ENCODE peak calls at places on chromosomes 2 and 18, in ten cellular contexts. N is mesenchymal stem cell; C is stimulated activated CD8-positive, alpha-beta memory T cell treated with anti-CD3 and anti-CD28 coated beads, Interleukin-15, amount 100 ng/mL, for 48 hours; K is activated naive CD4-positive, alpha-beta T cell; U is RCC 7860; F is right cardiac atrium; Y is stimulated activated CD4-positive, alpha-beta T cell treated with anti-CD3 and anti-CD28 coated beads, Interleukin-2, amount 100 ng/mL, for 24 hours; T is fibroblast of lung; M is ovary; J is D341Med. L is an unnamed sample.

GRCh38 chr2:108919571-108920373 is 69.2 kb downstream of the EDAR start:
- DNase-seq in N (no peak), C (no peak), K (no peak), U (no peak), F (no peak), Y (no peak), T (no peak), M (no peak), J (no peak), L (no peak)

GRCh38 chr18:26656944-26657536 is 108.7 kb upstream of the KCTD1 start:
- DNase-seq in N (peak; percentile 67), C (no peak), K (no peak), U (peak; percentile 9), F (peak; percentile 95), Y (peak; percentile 33), T (peak; percentile 61), M (peak; percentile 84), J (peak; percentile 84), L (no peak)

GRCh38 chr2:120422761-120423160 is 76.8 kb downstream of the INHBB start:
- DNase-seq in N (no peak), C (no peak), K (no peak), U (no peak), F (no peak), Y (no peak), T (no peak), M (no peak), J (no peak), L (no peak)

GRCh38 chr18:8424917-8425725 is 184.1 kb upstream of the RAB12 start:
- DNase-seq in N (peak; percentile 91), C (no peak), K (no peak), U (peak; percentile 92), F (no peak), Y (no peak), T (peak; percentile 16), M (no peak), J (no peak), L (no peak)

GRCh38 chr2:160203007-160203406 is 2.9 kb upstream of the ITGB6 start:
- DNase-seq in N (no peak), C (no peak), K (no peak), U (no peak), F (no peak), Y (no peak), T (no peak), M (no peak), J (no peak), L (no peak)

GRCh38 chr2:118832791-118833715 is 14.4 kb downstream of the EN1 start:
- DNase-seq in N (no peak), C (no peak), K (no peak), U (no peak), F (no peak), Y (no peak), T (no peak), M (no peak), J (no peak), L (no peak)

GRCh38 chr2:56055405-56055804 is 128.4 kb upstream of the CCDC85A start:
- DNase-seq in N (no peak), C (no peak), K (no peak), U (no peak), F (no peak), Y (no peak), T (no peak), M (no peak), J (no peak), L (no peak)

GRCh38 chr18:2850816-2851215 is 4.0 kb downstream of the EMILIN2 start:
- DNase-seq in N (no peak), C (no peak), K (no peak), U (no peak), F (no peak), Y (peak; percentile 17), T (no peak), M (no peak), J (no peak), L (no peak)

GRCh38 chr2:38428940-38429339 is 51.9 kb upstream of the ATL2 start:
- DNase-seq in N (no peak), C (no peak), K (no peak), U (no peak), F (no peak), Y (no peak), T (peak; percentile 63), M (no peak), J (no peak), L (no peak)

GRCh38 chr2:144454466-144455287 is 65.2 kb downstream of the ZEB2 start:
- DNase-seq in N (no peak), C (no peak), K (no peak), U (no peak), F (no peak), Y (no peak), T (no peak), M (no peak), J (no peak), L (no peak)

GRCh38 chr2:88212251-88212790 is 42.2 kb downstream of the THNSL2 start:
- DNase-seq in N (peak; percentile 7), C (no peak), K (no peak), U (no peak), F (no peak), Y (no peak), T (peak; percentile 10), M (no peak), J (no peak), L (no peak)

GRCh38 chr2:174035981-174036742 is 71.0 kb upstream of the SP3 start:
- DNase-seq in N (no peak), C (no peak), K (no peak), U (peak; percentile 63), F (peak; percentile 77), Y (no peak), T (peak; percentile 67), M (no peak), J (no peak), L (no peak)

GRCh38 chr2:28048341-28048740 is 157.8 kb downstream of the BABAM2 start:
- DNase-seq in N (no peak), C (no peak), K (no peak), U (no peak), F (no peak), Y (no peak), T (peak; percentile 35), M (no peak), J (no peak), L (no peak)

GRCh38 chr2:9410108-9410507 is 13.2 kb downstream of the ITGB1BP1 start:
- DNase-seq in N (no peak), C (no peak), K (no peak), U (no peak), F (no peak), Y (no peak), T (no peak), M (no peak), J (no peak), L (peak; percentile 45)

GRCh38 chr18:46110406-46110805 is 6.2 kb downstream of the HAUS1 start:
- DNase-seq in N (no peak), C (no peak), K (no peak), U (no peak), F (no peak), Y (no peak), T (no peak), M (no peak), J (no peak), L (no peak)

GRCh38 chr2:2740238-2740775 is 409.2 kb upstream of the MYT1L start:
- DNase-seq in N (no peak), C (no peak), K (no peak), U (no peak), F (no peak), Y (no peak), T (no peak), M (no peak), J (no peak), L (no peak)

GRCh38 chr2:173934895-173935294 is 30.3 kb downstream of the SP3 start:
- DNase-seq in N (no peak), C (no peak), K (no peak), U (no peak), F (no peak), Y (no peak), T (no peak), M (no peak), J (no peak), L (no peak)

GRCh38 chr2:135299165-135299564 is 231.9 kb downstream of the ZRANB3 start:
- DNase-seq in N (no peak), C (no peak), K (no peak), U (no peak), F (no peak), Y (no peak), T (no peak), M (no peak), J (peak; percentile 37), L (no peak)

GRCh38 chr2:46574457-46575354 is 95.3 kb downstream of the TMEM247 start:
- DNase-seq in N (no peak), C (no peak), K (no peak), U (no peak), F (no peak), Y (no peak), T (peak; percentile 25), M (no peak), J (no peak), L (no peak)

GRCh38 chr18:21949326-21950015 is 208.9 kb downstream of the MIB1 start:
- DNase-seq in N (no peak), C (no peak), K (no peak), U (no peak), F (no peak), Y (no peak), T (no peak), M (no peak), J (no peak), L (no peak)

GRCh38 chr18:52130621-52131020 is 209.4 kb upstream of the DCC start:
- DNase-seq in N (no peak), C (no peak), K (no peak), U (no peak), F (no peak), Y (no peak), T (no peak), M (no peak), J (no peak), L (no peak)

GRCh38 chr2:237157551-237158102 is 71.9 kb downstream of the COPS8 start:
- DNase-seq in N (no peak), C (no peak), K (no peak), U (no peak), F (no peak), Y (no peak), T (no peak), M (no peak), J (no peak), L (no peak)

GRCh38 chr2:235343156-235343774 is 150.6 kb upstream of the AGAP1 start:
- DNase-seq in N (no peak), C (no peak), K (no peak), U (peak; percentile 80), F (no peak), Y (no peak), T (no peak), M (no peak), J (no peak), L (no peak)

GRCh38 chr2:19178175-19178574 is 180.2 kb downstream of the OSR1 start:
- DNase-seq in N (no peak), C (no peak), K (no peak), U (no peak), F (peak; percentile 31), Y (no peak), T (no peak), M (no peak), J (no peak), L (no peak)

GRCh38 chr2:49146412-49146811 is 7.9 kb downstream of the FSHR start:
- DNase-seq in N (no peak), C (no peak), K (no peak), U (no peak), F (no peak), Y (no peak), T (no peak), M (no peak), J (no peak), L (no peak)

GRCh38 chr2:136997550-136997949 is 232.2 kb downstream of the THSD7B start:
- DNase-seq in N (no peak), C (no peak), K (no peak), U (peak; percentile 57), F (no peak), Y (no peak), T (no peak), M (no peak), J (no peak), L (no peak)

GRCh38 chr18:63586431-63586830 is 712 bp upstream of the SERPINB13 start:
- DNase-seq in N (no peak), C (no peak), K (no peak), U (no peak), F (no peak), Y (no peak), T (no peak), M (no peak), J (no peak), L (no peak)

GRCh38 chr2:82796132-82796531 is 1662.9 kb downstream of the SUCLG1 start:
- DNase-seq in N (no peak), C (no peak), K (no peak), U (no peak), F (no peak), Y (no peak), T (peak; percentile 25), M (no peak), J (no peak), L (no peak)